ENCODE peak calls at places on chromosomes 13 and 19, in seven cellular contexts. One of them, this sample, is unnamed. For H3K4me1, the result is how much of the 10 kb centered on the place peaks cover.

GRCh38 chr19:30718728-30719127 is 346.5 kb downstream of the ZNF536 start:
- DNase-seq in A549: no peak
- DNase-seq in esophagus squamous epithelium: no peak
- DNase-seq in tibial nerve: no peak
- DNase-seq in stomach: no peak
- DNase-seq in GM23248: no peak
- DNase-seq in Karpas-422: no peak
- DNase-seq in this sample: no peak

GRCh38 chr13:42355118-42355840 is 83.3 kb downstream of the AKAP11 start:
- DNase-seq in A549: no peak
- DNase-seq in esophagus squamous epithelium: no peak
- DNase-seq in tibial nerve: no peak
- DNase-seq in stomach: no peak
- DNase-seq in GM23248: no peak
- DNase-seq in Karpas-422: no peak
- DNase-seq in this sample: no peak

GRCh38 chr13:75316427-75316826 is 165.5 kb downstream of the TBC1D4 start:
- DNase-seq in A549: no peak
- DNase-seq in esophagus squamous epithelium: no peak
- DNase-seq in tibial nerve: no peak
- DNase-seq in stomach: no peak
- DNase-seq in GM23248: peak
- DNase-seq in Karpas-422: no peak
- DNase-seq in this sample: no peak

GRCh38 chr19:44847144-44848035 is 1.3 kb downstream of the NECTIN2 start:
- DNase-seq in A549: peak
- DNase-seq in esophagus squamous epithelium: no peak
- DNase-seq in tibial nerve: peak
- DNase-seq in stomach: peak
- DNase-seq in GM23248: peak
- DNase-seq in Karpas-422: no peak
- DNase-seq in this sample: peak

GRCh38 chr13:49421391-49421790 is 22.5 kb downstream of the CAB39L start:
- DNase-seq in A549: peak
- DNase-seq in esophagus squamous epithelium: no peak
- DNase-seq in tibial nerve: no peak
- DNase-seq in stomach: no peak
- DNase-seq in GM23248: no peak
- DNase-seq in Karpas-422: peak
- DNase-seq in this sample: no peak

GRCh38 chr19:4847190-4847973 is 15.9 kb upstream of the TICAM1 start:
- DNase-seq in A549: no peak
- DNase-seq in esophagus squamous epithelium: no peak
- DNase-seq in tibial nerve: no peak
- DNase-seq in stomach: no peak
- DNase-seq in GM23248: peak
- DNase-seq in Karpas-422: no peak
- DNase-seq in this sample: no peak

GRCh38 chr19:57813919-57814504 is 701 bp downstream of the ZNF552 start:
- DNase-seq in A549: peak
- DNase-seq in esophagus squamous epithelium: no peak
- DNase-seq in tibial nerve: no peak
- DNase-seq in stomach: no peak
- DNase-seq in GM23248: peak
- DNase-seq in Karpas-422: no peak
- DNase-seq in this sample: no peak

GRCh38 chr19:15404097-15404779 is 14.6 kb downstream of the AKAP8L start:
- DNase-seq in A549: no peak
- DNase-seq in esophagus squamous epithelium: no peak
- DNase-seq in tibial nerve: no peak
- DNase-seq in stomach: no peak
- DNase-seq in GM23248: no peak
- DNase-seq in Karpas-422: no peak
- DNase-seq in this sample: peak

GRCh38 chr19:44785271-44785670 is 7.6 kb downstream of the CBLC start:
- DNase-seq in A549: no peak
- DNase-seq in esophagus squamous epithelium: no peak
- DNase-seq in tibial nerve: no peak
- DNase-seq in stomach: no peak
- DNase-seq in GM23248: no peak
- DNase-seq in Karpas-422: no peak
- DNase-seq in this sample: no peak

GRCh38 chr19:465056-465816 is 4.4 kb upstream of the SHC2 start:
- DNase-seq in A549: no peak
- DNase-seq in esophagus squamous epithelium: no peak
- DNase-seq in tibial nerve: no peak
- DNase-seq in stomach: no peak
- DNase-seq in GM23248: no peak
- DNase-seq in Karpas-422: no peak
- DNase-seq in this sample: no peak

GRCh38 chr19:29843180-29844051 is 31.6 kb downstream of the CCNE1 start:
- DNase-seq in A549: no peak
- DNase-seq in esophagus squamous epithelium: no peak
- DNase-seq in tibial nerve: no peak
- DNase-seq in stomach: no peak
- DNase-seq in GM23248: peak
- DNase-seq in Karpas-422: no peak
- DNase-seq in this sample: peak

GRCh38 chr13:25249001-25249543 is 38.2 kb downstream of the MTMR6 start:
- DNase-seq in A549: peak
- DNase-seq in esophagus squamous epithelium: no peak
- DNase-seq in tibial nerve: no peak
- DNase-seq in stomach: no peak
- DNase-seq in GM23248: peak
- DNase-seq in Karpas-422: peak
- DNase-seq in this sample: no peak

GRCh38 chr13:44271031-44271433 is 102.6 kb upstream of the SERP2 start:
- DNase-seq in A549: peak
- DNase-seq in esophagus squamous epithelium: no peak
- DNase-seq in tibial nerve: no peak
- DNase-seq in stomach: no peak
- DNase-seq in GM23248: peak
- DNase-seq in Karpas-422: no peak
- DNase-seq in this sample: no peak

GRCh38 chr13:92808007-92808406 is 418.6 kb upstream of the GPC6 start:
- DNase-seq in A549: no peak
- DNase-seq in esophagus squamous epithelium: no peak
- DNase-seq in tibial nerve: no peak
- DNase-seq in stomach: no peak
- DNase-seq in GM23248: no peak
- DNase-seq in Karpas-422: no peak
- DNase-seq in this sample: no peak

GRCh38 chr19:16943942-16944625 is 55.3 kb downstream of the F2RL3 start:
- DNase-seq in A549: no peak
- DNase-seq in esophagus squamous epithelium: no peak
- DNase-seq in tibial nerve: no peak
- DNase-seq in stomach: peak
- DNase-seq in GM23248: no peak
- DNase-seq in Karpas-422: no peak
- DNase-seq in this sample: no peak

GRCh38 chr13:46071590-46072249 is 19.2 kb upstream of the ZC3H13 start:
- DNase-seq in A549: peak
- DNase-seq in esophagus squamous epithelium: no peak
- DNase-seq in tibial nerve: no peak
- DNase-seq in stomach: no peak
- DNase-seq in GM23248: no peak
- DNase-seq in Karpas-422: peak
- DNase-seq in this sample: no peak

GRCh38 chr19:29909545-29909944 is 32.5 kb upstream of the URI1 start:
- DNase-seq in A549: no peak
- DNase-seq in esophagus squamous epithelium: no peak
- DNase-seq in tibial nerve: no peak
- DNase-seq in stomach: no peak
- DNase-seq in GM23248: peak
- DNase-seq in Karpas-422: no peak
- DNase-seq in this sample: no peak

GRCh38 chr13:33817513-33817842 is 471 bp upstream of the RFC3 start:
- DNase-seq in A549: no peak
- DNase-seq in esophagus squamous epithelium: no peak
- DNase-seq in tibial nerve: no peak
- DNase-seq in stomach: no peak
- DNase-seq in GM23248: no peak
- DNase-seq in Karpas-422: no peak
- DNase-seq in this sample: no peak

GRCh38 chr19:41224632-41225031 is 5.6 kb downstream of the AXL start:
- DNase-seq in A549: no peak
- DNase-seq in esophagus squamous epithelium: no peak
- DNase-seq in tibial nerve: no peak
- DNase-seq in stomach: no peak
- DNase-seq in GM23248: no peak
- DNase-seq in Karpas-422: no peak
- DNase-seq in this sample: no peak
- H3K4me1 ChIP-seq in A549: half or more
- H3K4me1 ChIP-seq in esophagus squamous epithelium: half or more
- H3K4me1 ChIP-seq in tibial nerve: under half
- H3K4me1 ChIP-seq in stomach: half or more
- H3K4me1 ChIP-seq in GM23248: half or more
- H3K4me1 ChIP-seq in Karpas-422: under half
- H3K4me1 ChIP-seq in this sample: under half

DNA sequence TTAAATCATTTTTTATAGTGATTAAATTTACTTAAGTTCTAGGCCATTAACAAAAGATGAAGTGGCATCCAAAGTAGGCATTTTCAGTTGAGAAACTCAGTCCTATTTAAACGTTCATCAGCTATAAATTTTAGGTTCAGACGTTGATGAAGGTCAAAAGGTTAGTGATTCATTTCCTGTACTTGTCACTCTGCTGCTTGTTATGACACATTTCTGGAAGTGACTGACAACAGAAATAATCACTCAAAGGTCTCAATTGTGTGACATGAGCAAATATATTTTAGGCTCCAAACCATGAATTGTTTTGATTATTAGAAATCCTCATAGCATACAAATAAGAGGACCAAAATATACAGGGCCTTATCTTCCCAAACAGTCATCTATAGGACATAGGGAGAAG is 10.3 kb upstream of the EDNRB start:
- DNase-seq in A549: no peak
- DNase-seq in esophagus squamous epithelium: no peak
- DNase-seq in tibial nerve: no peak
- DNase-seq in stomach: no peak
- DNase-seq in GM23248: no peak
- DNase-seq in Karpas-422: no peak
- DNase-seq in this sample: no peak
- H3K4me1 ChIP-seq in A549: under half
- H3K4me1 ChIP-seq in esophagus squamous epithelium: under half
- H3K4me1 ChIP-seq in tibial nerve: under half
- H3K4me1 ChIP-seq in stomach: under half
- H3K4me1 ChIP-seq in GM23248: under half
- H3K4me1 ChIP-seq in Karpas-422: under half
- H3K4me1 ChIP-seq in this sample: under half

GRCh38 chr13:83453723-83454122 is 428.6 kb downstream of the SLITRK1 start:
- DNase-seq in A549: no peak
- DNase-seq in esophagus squamous epithelium: no peak
- DNase-seq in tibial nerve: no peak
- DNase-seq in stomach: no peak
- DNase-seq in GM23248: no peak
- DNase-seq in Karpas-422: no peak
- DNase-seq in this sample: no peak
- H3K4me1 ChIP-seq in A549: under half
- H3K4me1 ChIP-seq in esophagus squamous epithelium: under half
- H3K4me1 ChIP-seq in tibial nerve: under half
- H3K4me1 ChIP-seq in stomach: under half
- H3K4me1 ChIP-seq in GM23248: under half
- H3K4me1 ChIP-seq in Karpas-422: under half
- H3K4me1 ChIP-seq in this sample: under half

GRCh38 chr19:12782424-12783225 is 7.3 kb upstream of the HOOK2 start:
- DNase-seq in A549: peak
- DNase-seq in esophagus squamous epithelium: peak
- DNase-seq in tibial nerve: peak
- DNase-seq in stomach: peak
- DNase-seq in GM23248: peak
- DNase-seq in Karpas-422: peak
- DNase-seq in this sample: peak
- H3K4me1 ChIP-seq in A549: half or more
- H3K4me1 ChIP-seq in esophagus squamous epithelium: half or more
- H3K4me1 ChIP-seq in tibial nerve: half or more
- H3K4me1 ChIP-seq in stomach: half or more
- H3K4me1 ChIP-seq in GM23248: under half
- H3K4me1 ChIP-seq in Karpas-422: half or more
- H3K4me1 ChIP-seq in this sample: under half

DNA sequence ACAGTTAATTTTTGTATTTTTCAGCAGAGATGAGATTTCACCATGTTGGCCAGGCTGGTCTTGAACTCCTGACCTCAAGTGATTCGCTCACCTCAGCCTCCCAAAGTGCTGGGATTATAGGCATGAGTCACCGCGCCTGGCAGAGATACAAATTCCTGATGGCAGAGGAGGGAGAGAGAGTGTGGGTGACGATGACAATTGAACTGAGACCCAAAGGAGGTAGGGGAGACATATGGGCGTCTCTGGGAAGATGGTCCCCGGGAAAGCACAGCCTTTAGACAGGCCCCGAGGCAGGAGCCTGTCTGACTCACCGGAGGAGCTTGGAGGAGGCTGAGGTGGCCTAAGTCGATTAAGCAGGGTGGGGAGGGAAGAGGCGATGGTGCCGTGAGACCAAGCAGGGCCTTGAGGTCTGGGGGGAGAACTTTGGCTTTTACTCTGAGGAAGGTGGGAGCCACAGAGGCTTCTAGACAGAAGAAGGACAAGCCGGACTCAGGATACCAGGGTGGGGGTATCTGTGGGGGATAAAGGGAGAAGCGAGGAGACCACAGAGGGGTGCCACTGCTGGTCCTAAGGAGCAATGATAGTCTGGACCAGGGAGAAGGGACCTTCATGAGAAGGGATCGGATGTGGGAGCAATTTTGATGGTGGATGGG is 38.2 kb downstream of the ARRDC2 start:
- DNase-seq in A549: peak
- DNase-seq in esophagus squamous epithelium: no peak
- DNase-seq in tibial nerve: no peak
- DNase-seq in stomach: peak
- DNase-seq in GM23248: peak
- DNase-seq in Karpas-422: no peak
- DNase-seq in this sample: no peak
- H3K4me1 ChIP-seq in A549: under half
- H3K4me1 ChIP-seq in esophagus squamous epithelium: half or more
- H3K4me1 ChIP-seq in tibial nerve: under half
- H3K4me1 ChIP-seq in stomach: under half
- H3K4me1 ChIP-seq in GM23248: under half
- H3K4me1 ChIP-seq in Karpas-422: under half
- H3K4me1 ChIP-seq in this sample: under half

This sample was measured in Peyer's patch.